ENCODE peak calls at places on chromosomes 11 and 22, in eight cellular contexts. A is A549, X is HepG2, O is K562, K is tibial nerve, N is transverse colon, U is ovary, R is suprapubic skin. H is an unnamed sample.

GRCh38 chr11:120601566-120601965 is 90.0 kb downstream of the GRIK4 start:
- DNase-seq in K (no peak), R (no peak), N (no peak), X (no peak), U (peak; percentile 14), A (no peak), O (no peak), H (no peak)

GRCh38 chr11:6320411-6321207 is at the start of gene CAVIN3:
- DNase-seq in O (peak; percentile 7), R (peak; percentile 92), A (peak; percentile 23), X (no peak), K (peak; percentile 84), U (peak; percentile 91), N (peak; percentile 59), H (peak; percentile 70)

GRCh38 chr11:134544095-134544815 is 132.2 kb upstream of the B3GAT1 start:
- DNase-seq in N (no peak), K (no peak), R (no peak), U (no peak), X (no peak), A (no peak), O (no peak), H (no peak)

GRCh38 chr22:35728639-35729308 is 11.1 kb downstream of the APOL5 start:
- DNase-seq in O (no peak), U (no peak), A (no peak), N (peak; percentile 87), K (no peak), X (no peak), R (no peak), H (peak; percentile 76)

GRCh38 chr22:21451545-21452520 is 15.4 kb upstream of the TMEM191C start:
- DNase-seq in O (no peak), A (no peak), U (no peak), R (peak; percentile 55), N (no peak), K (peak; percentile 5), X (no peak), H (peak; percentile 19)

GRCh38 chr11:134062255-134063030 is 6.4 kb upstream of the JAM3 start:
- DNase-seq in X (no peak), U (no peak), O (no peak), N (no peak), R (peak; percentile 66), A (no peak), K (no peak), H (no peak)

GRCh38 chr22:35367331-35367886 is 13.5 kb upstream of the HMOX1 start:
- DNase-seq in N (peak; percentile 55), K (no peak), R (no peak), A (no peak), O (no peak), X (no peak), U (no peak), H (no peak)

GRCh38 chr11:71131861-71132260 is 120.5 kb downstream of the SHANK2 start:
- DNase-seq in R (no peak), O (no peak), U (no peak), K (no peak), N (no peak), X (no peak), A (no peak), H (no peak)

GRCh38 chr11:132405728-132406127 is 1035.3 kb downstream of the NTM start:
- DNase-seq in N (no peak), K (no peak), U (no peak), R (no peak), X (no peak), O (no peak), A (no peak), H (no peak)

GRCh38 chr11:18313985-18314763 is 7.8 kb downstream of the HPS5 start:
- DNase-seq in O (peak; percentile 76), K (no peak), U (peak; percentile 19), N (no peak), R (no peak), X (no peak), A (no peak), H (no peak)

GRCh38 chr22:28381427-28382167 is 298.0 kb downstream of the TTC28 start:
- DNase-seq in O (no peak), R (no peak), U (no peak), X (no peak), K (no peak), A (no peak), N (no peak), H (no peak)

GRCh38 chr11:46290598-46291309 is 13.3 kb downstream of the CREB3L1 start:
- DNase-seq in N (peak; percentile 76), R (peak; percentile 96), X (no peak), O (peak; percentile 89), K (peak; percentile 91), A (no peak), U (peak; percentile 96), H (peak; percentile 79)

GRCh38 chr22:43186272-43187170 is at the start of gene TTLL12:
- DNase-seq in R (no peak), A (peak; percentile 21), X (no peak), O (peak; percentile 60), U (peak; percentile 74), N (peak; percentile 56), K (no peak), H (peak; percentile 56)

GRCh38 chr22:25032066-25032465 is 79.5 kb downstream of the KIAA1671 start:
- DNase-seq in U (no peak), X (no peak), K (no peak), N (no peak), A (no peak), R (no peak), O (no peak), H (no peak)

GRCh38 chr11:4202749-4203148 is 108.2 kb downstream of the RRM1 start:
- DNase-seq in U (no peak), K (no peak), R (no peak), O (no peak), N (no peak), A (no peak), X (no peak), H (no peak)

DNA sequence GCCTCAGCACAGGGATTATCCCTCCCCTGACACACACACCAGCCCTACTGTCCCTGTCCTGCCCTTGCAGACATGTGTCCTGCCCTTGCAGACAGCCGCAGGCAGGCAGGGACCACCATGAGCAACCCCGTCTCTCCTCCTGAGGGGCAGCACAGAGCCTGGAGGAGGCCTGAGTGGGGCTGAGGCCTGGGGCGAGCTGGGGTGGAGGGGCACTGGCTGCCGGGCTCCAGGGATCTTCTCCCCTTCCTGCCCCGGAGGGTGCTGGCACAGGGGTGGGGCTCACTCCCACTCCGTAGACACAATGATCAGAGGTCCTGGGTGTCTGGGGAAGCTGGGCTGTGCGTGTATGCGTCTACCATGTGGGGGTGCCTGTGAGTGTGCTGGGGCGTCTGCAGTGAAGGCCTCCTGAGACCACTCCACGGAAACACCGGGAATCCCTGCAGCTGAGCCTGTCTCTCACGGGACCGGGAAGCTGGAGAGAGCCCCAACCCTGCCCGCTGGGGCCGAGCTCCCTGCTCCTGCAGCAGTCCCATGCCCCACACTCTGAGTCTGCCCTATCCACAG is 549 bp downstream of the TSPAN32 start:
- DNase-seq in U (no peak), O (peak; percentile 34), R (peak; percentile 75), X (no peak), N (no peak), A (no peak), K (no peak), H (no peak)
- TF ChIP-seq EP300 in U (no peak), O (no peak), R (no peak), X (no peak), N (no peak), A (no peak), K (no peak), H (no peak)

DNA sequence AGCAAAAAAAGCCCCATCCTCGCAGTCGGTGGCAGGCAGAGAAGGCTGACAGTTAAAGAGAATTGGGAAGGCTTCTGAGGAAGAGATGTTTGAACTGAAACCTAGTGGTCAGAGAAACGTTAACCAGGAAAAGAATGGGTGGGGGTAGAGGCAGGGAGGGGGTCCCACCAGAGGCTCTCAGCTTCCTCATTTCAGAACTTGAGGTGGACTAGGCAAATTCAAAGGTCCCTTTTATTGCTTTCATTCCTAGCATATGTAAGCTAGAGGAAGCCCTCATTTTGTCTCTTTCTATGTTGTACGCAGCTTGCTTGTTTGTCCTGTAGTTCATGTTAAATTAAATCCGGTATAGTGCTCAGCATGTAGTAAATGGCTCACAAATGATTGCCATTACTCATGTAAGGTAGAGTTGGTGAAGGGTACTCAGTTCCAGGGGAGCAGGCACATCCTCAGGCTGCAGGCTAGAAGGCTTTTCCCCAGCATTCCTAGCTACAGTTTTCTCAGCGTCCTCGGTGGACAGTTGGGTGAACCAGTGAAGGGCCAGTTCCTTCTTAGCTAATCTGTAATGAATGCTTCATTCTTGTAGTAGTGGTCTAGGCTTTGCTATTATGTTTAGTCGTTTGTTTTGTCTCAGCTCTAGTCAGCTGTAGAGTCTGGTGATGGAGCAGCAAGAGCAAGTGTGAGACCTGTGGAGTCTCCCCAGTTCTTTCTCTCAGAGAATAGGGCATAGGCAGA is 58.6 kb downstream of the UVRAG start:
- DNase-seq in O (no peak), X (no peak), N (no peak), U (no peak), A (no peak), K (no peak), R (no peak), H (no peak)
- TF ChIP-seq POLR2A in O (no peak), X (no peak), N (no peak), U (no peak), A (no peak), K (no peak), R (no peak), H (no peak)

DNA sequence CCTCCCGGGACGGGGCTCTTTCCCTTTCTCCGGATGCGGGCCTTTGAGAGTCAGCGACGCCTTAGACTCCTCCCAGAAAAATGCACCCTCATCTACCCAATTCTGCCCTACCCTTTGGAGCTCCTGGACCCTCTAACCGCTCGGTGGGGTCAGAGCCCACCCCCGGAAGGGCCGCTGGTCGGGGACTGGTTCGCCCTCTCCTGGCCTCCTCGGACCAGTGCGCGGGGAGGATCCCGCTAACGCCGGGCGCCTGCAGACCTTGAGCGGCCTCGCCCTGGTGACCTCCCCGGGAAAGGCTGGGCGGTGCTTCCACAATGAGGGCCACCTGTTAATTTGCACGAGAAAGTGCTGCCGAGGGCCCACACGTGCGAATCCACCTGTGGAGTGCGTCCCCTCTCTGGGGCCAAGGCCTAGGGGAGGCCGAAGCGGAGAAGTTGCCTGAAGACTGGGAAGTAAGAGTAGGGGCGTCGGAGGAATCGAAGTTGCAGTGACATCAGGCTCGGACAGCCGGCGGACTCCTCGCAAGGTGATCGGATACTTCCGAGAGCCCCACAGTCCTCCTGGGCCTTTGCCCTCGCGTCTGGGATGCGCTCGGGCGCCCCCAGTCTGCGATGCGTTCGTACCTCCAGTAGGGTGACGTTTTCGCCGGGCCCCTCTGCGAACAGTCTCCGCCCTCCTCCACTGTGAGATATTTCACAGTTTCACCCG is 61.5 kb downstream of the ENDOD1 start:
- DNase-seq in N (peak; percentile 95), R (peak; percentile 95), K (peak; percentile 88), X (peak; percentile 78), U (peak; percentile 94), A (peak; percentile 80), O (peak; percentile 87), H (peak; percentile 91)
- H3K27ac ChIP-seq in N (peak overlapping the region; percentile 90), R (peak overlapping the region; percentile 88), K (peak overlapping the region; percentile 98), X (no peak overlapping the region), U (peak overlapping the region; percentile 65), A (peak overlapping the region; percentile 81), O (no peak overlapping the region), H (peak overlapping the region; percentile 95)

DNA sequence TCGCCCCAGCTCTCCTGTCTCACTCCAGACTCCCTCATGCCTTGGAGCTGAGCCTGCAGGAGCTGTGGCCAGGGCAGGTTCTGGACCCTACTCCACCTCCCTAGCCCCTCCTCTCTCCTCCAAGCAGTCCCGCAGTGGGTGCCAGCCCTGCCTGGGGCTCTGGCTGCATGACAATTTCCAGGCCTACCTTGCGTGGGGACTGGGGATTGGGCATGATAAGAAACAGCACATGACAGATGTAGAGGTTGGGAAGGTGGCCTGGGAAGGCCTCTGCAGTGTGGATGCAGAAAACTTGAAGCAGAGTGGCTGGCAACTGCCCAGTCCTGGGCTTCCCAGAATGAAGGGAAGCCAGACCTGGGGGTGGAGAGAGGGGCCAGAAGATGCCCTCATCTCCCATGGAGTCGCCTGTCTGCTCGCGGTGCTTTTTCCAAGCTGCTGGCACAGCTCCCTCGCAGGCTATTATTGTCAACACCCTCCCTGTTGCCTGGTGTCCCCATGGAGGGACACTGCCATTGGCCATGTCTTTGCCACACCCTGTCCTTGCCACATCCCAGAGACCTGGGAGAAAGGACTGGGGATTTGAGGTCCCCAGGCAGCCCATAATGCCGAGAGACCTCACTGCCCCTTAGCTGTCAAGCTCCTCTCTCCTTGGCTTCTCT is 48.9 kb upstream of the CDON start:
- DNase-seq in O (no peak), A (no peak), X (no peak), R (no peak), N (no peak), K (no peak), U (no peak), H (peak; percentile 89)
- TF ChIP-seq EP300 in O (no peak), A (no peak), X (no peak), R (no peak), N (no peak), K (no peak), U (no peak), H (no peak)

H was measured in stomach.